ENCODE peak calls at places on chromosome 7, in six cellular contexts. Z is neuronal stem cell, S is IMR-90, N is H9, A is mesendoderm, P is H1. M is an unnamed sample.

GRCh38 chr7:20870977-20871376 is 84.3 kb upstream of the SP8 start:
- DNase-seq in P (no peak), Z (no peak), N (no peak), A (no peak), S (no peak), M (no peak)

GRCh38 chr7:115094163-115094562 is 172.3 kb downstream of the MDFIC start:
- DNase-seq in P (no peak), S (no peak), N (no peak), Z (no peak), A (no peak), M (no peak)

GRCh38 chr7:67692425-67692824 is 695.8 kb downstream of the TYW1 start:
- DNase-seq in Z (no peak), A (no peak), P (no peak), S (no peak), N (no peak), M (no peak)

GRCh38 chr7:14303536-14303935 is 314.1 kb upstream of the ETV1 start:
- DNase-seq in A (peak), S (no peak), P (no peak), N (no peak), Z (no peak), M (no peak)

GRCh38 chr7:31129067-31129466 is 77.0 kb downstream of the ADCYAP1R1 start:
- DNase-seq in N (no peak), A (peak), P (no peak), S (no peak), Z (no peak), M (no peak)

GRCh38 chr7:103348452-103348851 is 1.0 kb downstream of the PSMC2 start:
- DNase-seq in N (no peak), A (no peak), P (no peak), S (no peak), Z (no peak), M (no peak)

GRCh38 chr7:121797283-121798037 is 75.5 kb upstream of the PTPRZ1 start:
- DNase-seq in N (no peak), P (no peak), A (peak), Z (peak), S (no peak), M (no peak)

GRCh38 chr7:70972693-70973092 is 159.3 kb upstream of the GALNT17 start:
- DNase-seq in A (no peak), N (no peak), S (no peak), P (no peak), Z (no peak), M (no peak)

GRCh38 chr7:36190447-36191291 is 37.6 kb downstream of the EEPD1 start:
- DNase-seq in Z (no peak), N (no peak), S (peak), P (no peak), A (no peak), M (no peak)

GRCh38 chr7:54796853-54797252 is 37.8 kb upstream of the SEC61G start:
- DNase-seq in N (no peak), A (no peak), S (no peak), P (no peak), Z (no peak), M (no peak)
- H2BK15ac ChIP-seq in N (no peak), A (no peak), S (peak), P (no peak), Z (no peak), M (no peak)

GRCh38 chr7:45054442-45054841 is 34.3 kb downstream of the NACAD start:
- DNase-seq in Z (no peak), P (no peak), N (no peak), A (no peak), S (no peak), M (no peak)

GRCh38 chr7:45055016-45055415 is 33.8 kb downstream of the NACAD start:
- DNase-seq in Z (no peak), N (no peak), A (no peak), P (no peak), S (no peak), M (no peak)

GRCh38 chr7:45060295-45060694 is 28.5 kb downstream of the NACAD start:
- DNase-seq in A (no peak), P (no peak), N (no peak), S (no peak), Z (no peak), M (no peak)

GRCh38 chr7:45055594-45056219 is 33.1 kb downstream of the NACAD start:
- DNase-seq in N (no peak), S (no peak), Z (no peak), A (no peak), P (no peak), M (no peak)

GRCh38 chr7:45057853-45058252 is 30.9 kb downstream of the NACAD start:
- DNase-seq in A (no peak), Z (no peak), S (no peak), P (no peak), N (no peak), M (peak)
- H2BK15ac ChIP-seq in A (no peak), Z (no peak), S (no peak), P (no peak), N (no peak), M (no peak)

DNA sequence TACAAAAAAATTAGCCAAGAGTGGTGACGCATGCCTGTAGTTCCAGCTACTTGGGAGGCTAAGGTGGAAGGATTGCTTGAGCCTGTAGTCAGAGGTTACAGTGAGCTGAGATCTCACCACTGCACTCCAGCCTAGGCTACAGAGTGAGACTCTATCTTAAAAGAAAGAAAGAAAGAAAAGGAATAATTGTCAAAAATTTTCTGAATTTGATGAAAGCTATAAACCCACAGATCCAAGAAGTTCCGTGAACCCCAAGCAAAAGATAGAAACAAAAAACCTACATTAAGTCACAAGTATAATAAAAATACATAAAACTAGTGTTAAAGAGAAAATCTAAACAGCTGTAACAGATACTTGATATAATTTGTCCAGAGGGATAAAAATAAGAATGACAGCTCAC is 60.1 kb upstream of the KMT2C start:
- DNase-seq in A (no peak), S (no peak), Z (no peak), N (no peak), P (no peak), M (no peak)
- H2BK15ac ChIP-seq in A (no peak), S (no peak), Z (no peak), N (no peak), P (no peak), M (no peak)

DNA sequence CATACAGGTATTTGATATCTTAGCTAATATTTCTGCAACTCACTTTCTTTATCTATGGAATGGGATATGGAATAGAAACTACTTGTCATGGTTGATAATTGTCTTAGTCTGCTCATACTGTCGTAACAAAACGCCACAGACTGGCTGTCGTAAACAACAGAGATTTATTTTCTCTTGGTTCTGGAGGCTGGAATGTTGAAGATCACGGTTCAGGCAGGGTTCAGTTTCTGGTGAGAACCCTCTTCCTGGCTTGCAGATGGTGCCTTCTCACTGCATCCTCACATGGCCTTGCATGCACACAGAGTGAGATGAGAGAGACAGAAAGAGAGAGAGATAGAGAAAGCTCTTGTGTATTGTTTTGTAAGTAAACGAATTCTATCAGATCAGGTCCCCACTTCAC is 332.7 kb upstream of the MAGI2 start:
- DNase-seq in A (no peak), P (no peak), N (no peak), Z (no peak), S (peak), M (peak)
- H2BK15ac ChIP-seq in A (no peak), P (no peak), N (no peak), Z (no peak), S (peak), M (no peak)

GRCh38 chr7:158413962-158414961 is 173.4 kb downstream of the PTPRN2 start:
- DNase-seq in P (no peak), A (peak), Z (peak), S (no peak), N (no peak), M (no peak)
- H2BK15ac ChIP-seq in P (no peak), A (no peak), Z (peak), S (no peak), N (no peak), M (no peak)

GRCh38 chr7:99030145-99030856 is 113.6 kb downstream of the SMURF1 start:
- DNase-seq in P (no peak), N (no peak), S (no peak), A (no peak), Z (no peak), M (no peak)

GRCh38 chr7:99028261-99028971 is 115.5 kb downstream of the SMURF1 start:
- DNase-seq in Z (no peak), N (no peak), S (no peak), P (no peak), A (peak), M (no peak)

GRCh38 chr7:99030951-99031350 is 113.0 kb downstream of the SMURF1 start:
- DNase-seq in Z (no peak), A (no peak), N (no peak), S (no peak), P (no peak), M (no peak)

GRCh38 chr7:99027841-99028240 is 116.1 kb downstream of the SMURF1 start:
- DNase-seq in Z (no peak), N (no peak), A (no peak), S (no peak), P (no peak), M (no peak)

GRCh38 chr7:99029481-99030144 is 114.3 kb downstream of the SMURF1 start:
- DNase-seq in A (no peak), Z (no peak), P (no peak), N (no peak), S (peak), M (no peak)
- H2BK15ac ChIP-seq in A (no peak), Z (no peak), P (no peak), N (no peak), S (no peak), M (no peak)

GRCh38 chr7:87580636-87581035 is 20.0 kb downstream of the ABCB1 start:
- DNase-seq in S (no peak), A (no peak), Z (no peak), N (no peak), P (no peak), M (no peak)
- H2BK15ac ChIP-seq in S (no peak), A (no peak), Z (no peak), N (no peak), P (no peak), M (no peak)